ENCODE peak calls at places on chromosomes 12 and 14, in six cellular contexts. D is cardiac muscle cell, F is mucosa of descending colon, W is fibroblast of lung, E is endothelial cell, K is A549. M is an unnamed sample.

GRCh38 chr14:89331398-89331797 is 85.6 kb downstream of the FOXN3 start:
- DNase-seq in K (no peak), F (no peak), W (no peak), E (no peak), D (no peak), M (peak; percentile 68)

GRCh38 chr14:42140831-42141279 is 534.2 kb downstream of the LRFN5 start:
- DNase-seq in D (no peak), F (no peak), K (peak; percentile 4), W (peak; percentile 53), E (no peak), M (no peak)

GRCh38 chr12:30847259-30847658 is 79.3 kb upstream of the TSPAN11 start:
- DNase-seq in K (no peak), E (peak; percentile 34), W (peak; percentile 81), F (no peak), D (peak; percentile 58), M (no peak)

GRCh38 chr14:39430762-39431415 is 1.3 kb downstream of the FBXO33 start:
- DNase-seq in K (no peak), F (peak; percentile 55), D (no peak), W (peak; percentile 9), E (no peak), M (no peak)

GRCh38 chr14:70838076-70838475 is 28.8 kb upstream of the MAP3K9 start:
- DNase-seq in D (no peak), K (no peak), E (no peak), W (no peak), F (no peak), M (no peak)

GRCh38 chr12:26090853-26091510 is 33.9 kb downstream of the BHLHE41 start:
- DNase-seq in W (no peak), D (peak; percentile 11), K (no peak), E (no peak), F (no peak), M (no peak)

GRCh38 chr12:108237272-108237671 is 101.8 kb downstream of the CMKLR1 start:
- DNase-seq in W (no peak), K (no peak), D (no peak), E (no peak), F (no peak), M (no peak)

GRCh38 chr12:107681836-107682820 is 3.5 kb upstream of the PWP1 start:
- DNase-seq in W (no peak), D (no peak), F (no peak), E (no peak), K (no peak), M (no peak)

GRCh38 chr12:116136340-116136739 is 141.2 kb downstream of the MED13L start:
- DNase-seq in E (no peak), K (no peak), W (peak; percentile 59), D (no peak), F (no peak), M (no peak)

GRCh38 chr12:55681142-55682077 is 26.3 kb downstream of the ITGA7 start:
- DNase-seq in E (peak; percentile 38), W (peak; percentile 44), D (peak; percentile 81), K (peak; percentile 90), F (peak; percentile 87), M (no peak)

GRCh38 chr14:97267509-97267908 is 470.3 kb downstream of the VRK1 start:
- DNase-seq in K (no peak), D (no peak), F (no peak), E (no peak), W (no peak), M (no peak)

GRCh38 chr12:119082496-119082895 is 96.2 kb upstream of the HSPB8 start:
- DNase-seq in E (no peak), F (no peak), D (peak; percentile 59), K (no peak), W (no peak), M (no peak)

GRCh38 chr14:44170554-44170953 is 336.5 kb downstream of the FSCB start:
- DNase-seq in F (no peak), W (no peak), K (no peak), D (no peak), E (no peak), M (no peak)

GRCh38 chr12:68207276-68207675 is 18.3 kb downstream of the IL26 start:
- DNase-seq in K (no peak), F (no peak), E (no peak), W (no peak), D (no peak), M (no peak)

GRCh38 chr14:20278414-20278813 is 27.3 kb downstream of the TTC5 start:
- DNase-seq in W (peak; percentile 5), E (no peak), D (no peak), F (no peak), K (no peak), M (no peak)

GRCh38 chr14:104359969-104360442 is 219.6 kb upstream of the C14orf180 start:
- DNase-seq in D (no peak), K (no peak), W (no peak), E (no peak), F (peak; percentile 34), M (no peak)

DNA sequence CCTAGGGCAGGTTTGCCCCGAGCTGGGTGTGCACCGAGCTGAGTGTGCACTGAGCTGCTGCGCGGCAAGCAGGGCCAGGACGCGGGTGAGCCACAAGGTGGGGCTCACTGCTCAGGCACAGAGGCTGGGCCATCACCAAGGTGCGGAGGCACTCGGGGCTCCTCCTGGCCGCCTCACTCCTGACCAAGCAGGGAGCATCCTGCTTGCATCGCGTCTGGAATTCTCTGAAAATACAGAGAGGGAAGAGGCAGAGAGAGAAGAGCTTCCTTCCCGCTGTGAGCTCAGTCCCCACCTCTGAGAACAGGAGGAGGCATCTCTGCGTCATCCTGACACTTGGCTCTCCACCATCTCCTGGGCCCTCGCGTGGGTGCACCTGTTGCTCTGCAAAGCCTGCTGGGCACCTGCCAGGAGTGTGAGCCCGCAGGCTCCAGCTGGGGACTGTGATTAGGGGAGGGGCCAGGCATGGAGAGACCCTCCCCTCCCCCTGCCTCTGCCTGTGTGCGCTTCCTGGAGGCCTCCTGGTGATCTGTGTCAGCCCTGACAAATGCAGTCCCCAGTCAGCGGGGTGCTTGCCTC is 116.3 kb downstream of the GLT1D1 start:
- DNase-seq in K (peak; percentile 10), W (no peak), F (no peak), D (peak; percentile 67), E (peak; percentile 29), M (peak; percentile 76)
- TF ChIP-seq CTCF in K (peak; percentile 21), W (no peak), F (no peak), D (no peak), E (no peak), M (peak; percentile 76)

GRCh38 chr14:81519200-81519998 is 14.3 kb downstream of the SEL1L start:
- DNase-seq in E (peak; percentile 18), D (no peak), K (no peak), W (no peak), F (no peak), M (no peak)

GRCh38 chr14:81523016-81523415 is 10.6 kb downstream of the SEL1L start:
- DNase-seq in F (no peak), K (no peak), E (no peak), D (no peak), W (no peak), M (no peak)

GRCh38 chr14:81521356-81521755 is 12.3 kb downstream of the SEL1L start:
- DNase-seq in F (no peak), D (no peak), K (no peak), W (no peak), E (no peak), M (no peak)

GRCh38 chr14:81517798-81518398 is 15.8 kb downstream of the SEL1L start:
- DNase-seq in D (no peak), E (no peak), K (no peak), F (no peak), W (peak; percentile 39), M (no peak)

GRCh38 chr14:81516941-81517797 is 16.5 kb downstream of the SEL1L start:
- DNase-seq in K (peak; percentile 7), F (no peak), W (peak; percentile 67), E (peak; percentile 54), D (peak; percentile 48), M (no peak)
- TF ChIP-seq CTCF in K (no peak), F (no peak), W (no peak), E (no peak), D (no peak), M (no peak)

DNA sequence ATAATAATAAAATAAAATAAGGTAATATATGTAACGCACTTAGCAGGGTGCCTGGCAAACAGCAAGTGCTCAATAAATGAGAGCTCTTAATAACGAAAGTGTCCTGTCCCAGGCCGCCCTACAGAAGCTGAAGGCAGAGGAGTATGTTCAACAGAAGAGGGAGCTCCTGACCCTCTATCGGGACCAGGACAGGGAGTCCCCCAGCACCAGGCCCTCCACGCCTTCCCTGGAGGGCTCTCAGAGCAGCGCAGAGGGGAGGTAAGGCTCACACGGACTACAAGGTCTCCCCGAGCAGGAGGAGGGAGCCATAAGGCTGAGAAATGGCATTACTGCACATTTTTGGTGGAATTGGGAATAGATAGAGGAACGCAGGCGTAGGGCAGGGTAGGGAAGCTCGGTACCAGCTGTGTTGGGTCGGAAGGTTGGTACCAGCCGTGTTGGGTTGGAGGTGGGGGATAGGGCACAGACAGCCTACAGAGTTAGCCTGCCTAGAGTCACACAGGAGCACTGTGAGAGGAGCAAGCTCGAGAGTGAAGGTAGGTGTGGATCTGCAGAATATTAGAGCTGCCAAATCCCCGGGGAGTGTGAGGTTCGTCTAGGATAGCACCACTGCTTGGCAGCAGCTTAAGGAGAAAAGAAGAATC is 15.4 kb downstream of the TNFRSF1A start:
- DNase-seq in F (no peak), E (peak; percentile 51), K (peak; percentile 78), D (peak; percentile 80), W (peak; percentile 68), M (peak; percentile 82)
- TF ChIP-seq CTCF in F (no peak), E (no peak), K (peak; percentile 64), D (peak; percentile 43), W (peak; percentile 49), M (peak; percentile 27)

GRCh38 chr14:24282736-24283135 is 11.3 kb upstream of the RABGGTA start:
- DNase-seq in W (no peak), D (no peak), K (no peak), F (no peak), E (no peak), M (no peak)

GRCh38 chr14:24280797-24281460 is 9.5 kb upstream of the RABGGTA start:
- DNase-seq in D (no peak), E (no peak), W (no peak), F (no peak), K (no peak), M (no peak)

GRCh38 chr14:24275524-24276139 is 4.2 kb upstream of the RABGGTA start:
- DNase-seq in K (no peak), W (no peak), E (no peak), F (no peak), D (no peak), M (no peak)

GRCh38 chr14:24277606-24278321 is 6.4 kb upstream of the RABGGTA start:
- DNase-seq in D (no peak), E (no peak), K (no peak), W (no peak), F (no peak), M (no peak)

DNA sequence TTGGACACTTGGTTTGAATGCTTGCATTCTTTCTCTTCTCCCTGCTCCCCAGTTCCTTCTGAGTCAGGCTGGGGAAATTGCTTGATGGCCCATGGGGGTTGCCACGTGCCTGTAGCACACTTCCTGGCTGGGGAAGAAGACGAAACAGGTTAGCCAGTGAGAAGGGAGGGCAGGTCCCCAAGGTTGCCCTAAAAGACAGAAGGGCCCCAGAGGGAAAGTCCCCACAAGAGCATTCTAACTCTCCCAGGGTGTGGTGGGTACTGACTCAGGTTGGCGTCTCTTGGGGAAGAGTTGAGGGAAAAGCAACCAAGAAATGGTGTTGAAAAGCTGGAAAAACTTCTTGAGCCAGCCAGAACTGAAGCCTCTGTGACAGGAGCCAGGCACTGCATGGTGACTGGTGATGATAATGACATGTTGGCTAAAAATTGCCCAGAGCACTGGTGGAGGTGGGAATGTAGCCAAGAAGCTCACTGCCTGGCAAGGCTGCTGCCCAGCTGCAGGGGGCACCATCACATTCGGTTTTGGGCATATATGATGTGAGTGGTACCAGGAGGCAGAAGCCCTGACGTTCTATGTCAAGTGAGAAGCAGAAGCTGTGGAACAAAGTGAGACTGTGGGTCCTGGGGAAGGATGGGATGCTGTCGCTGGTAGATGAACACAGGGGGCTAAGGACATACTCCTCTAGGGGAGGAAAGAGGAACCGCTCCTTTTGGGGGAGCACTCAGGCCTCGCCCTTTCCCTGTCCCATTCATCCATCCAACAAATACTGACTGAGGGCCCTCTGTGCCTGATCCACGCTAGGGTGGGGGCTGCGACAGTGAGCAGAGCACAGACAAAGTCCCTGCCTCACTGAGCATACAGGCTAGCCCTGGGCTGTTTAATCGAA is 8.1 kb upstream of the RABGGTA start:
- DNase-seq in K (no peak), E (no peak), W (no peak), F (no peak), D (no peak), M (no peak)
- TF ChIP-seq CTCF in K (no peak), E (no peak), W (peak; percentile 7), F (no peak), D (peak; percentile 5), M (peak; percentile 43)